ENCODE peak calls at places on chromosomes 12 and 14, in four cellular contexts. F, H, J and A are unnamed samples.

GRCh38 chr12:106137456-106138278 is 1.1 kb downstream of the NUAK1 start:
- DNase-seq in F (no peak), H (no peak), J (no peak), A (no peak)

GRCh38 chr12:117042171-117042809 is 56.9 kb downstream of the TESC start:
- DNase-seq in H (no peak), F (no peak), J (peak), A (no peak)

GRCh38 chr12:123519151-123520001 is 14.1 kb downstream of the RILPL1 start:
- DNase-seq in F (no peak), J (peak), H (no peak), A (peak)

GRCh38 chr12:85036241-85036707 is at the start of the genes LRRIQ1 and TSPAN19:
- DNase-seq in F (peak), J (peak), H (peak), A (peak)

GRCh38 chr14:35987731-35988130 is 161.6 kb downstream of the BRMS1L start:
- DNase-seq in F (no peak), J (no peak), H (no peak), A (no peak)

GRCh38 chr12:49507139-49507538 is 31.7 kb upstream of the KCNH3 start:
- DNase-seq in J (peak), F (peak), H (no peak), A (no peak)

GRCh38 chr14:68167019-68167716 is 347.6 kb downstream of the RAD51B start:
- DNase-seq in F (no peak), J (no peak), H (no peak), A (no peak)

GRCh38 chr14:101853455-101854018 is 92.0 kb downstream of the PPP2R5C start:
- DNase-seq in F (no peak), J (no peak), H (no peak), A (no peak)

GRCh38 chr12:6945613-6946012 is 1.8 kb downstream of the C12orf57 start:
- DNase-seq in F (no peak), J (no peak), H (no peak), A (no peak)

GRCh38 chr14:100534528-100535286 is 52.5 kb downstream of the BEGAIN start:
- DNase-seq in J (no peak), H (no peak), F (no peak), A (no peak)

GRCh38 chr14:57512221-57512620 is 18.6 kb upstream of the CCDC198 start:
- DNase-seq in J (no peak), H (no peak), F (no peak), A (no peak)

GRCh38 chr14:53472306-53472705 is 319.2 kb upstream of the DDHD1 start:
- DNase-seq in F (no peak), H (no peak), J (no peak), A (no peak)

GRCh38 chr14:105221598-105222178 is 26.6 kb upstream of the BTBD6 start:
- DNase-seq in F (no peak), J (no peak), H (no peak), A (no peak)